ENCODE peak calls at places on chromosomes 1 and 21, in six cellular contexts. One of them, this sample, is unnamed.

GRCh38 chr1:65420590-65421340 is at the start of the genes LEPR and LEPROT:
- DNase-seq in upper lobe of right lung: no peak
- DNase-seq in uterus: no peak
- DNase-seq in HFFc6: no peak
- DNase-seq in Peyer's patch: no peak
- DNase-seq in H9: no peak
- DNase-seq in this sample: no peak

GRCh38 chr1:109782514-109782913 is 18.8 kb upstream of the EPS8L3 start:
- DNase-seq in H9: peak
- DNase-seq in upper lobe of right lung: no peak
- DNase-seq in Peyer's patch: peak
- DNase-seq in uterus: no peak
- DNase-seq in HFFc6: peak
- DNase-seq in this sample: no peak

GRCh38 chr1:26035959-26036755 is 9.8 kb downstream of the SLC30A2 start:
- DNase-seq in Peyer's patch: peak
- DNase-seq in upper lobe of right lung: peak
- DNase-seq in uterus: peak
- DNase-seq in HFFc6: peak
- DNase-seq in H9: peak
- DNase-seq in this sample: peak

GRCh38 chr1:200428482-200429205 is 18.8 kb upstream of the ZNF281 start:
- DNase-seq in H9: no peak
- DNase-seq in Peyer's patch: no peak
- DNase-seq in HFFc6: peak
- DNase-seq in uterus: no peak
- DNase-seq in upper lobe of right lung: no peak
- DNase-seq in this sample: peak

GRCh38 chr1:26828352-26829093 is 2.0 kb downstream of the ZDHHC18 start:
- DNase-seq in H9: no peak
- DNase-seq in uterus: no peak
- DNase-seq in upper lobe of right lung: peak
- DNase-seq in Peyer's patch: no peak
- DNase-seq in HFFc6: no peak
- DNase-seq in this sample: no peak

GRCh38 chr1:59107916-59108315 is 189.0 kb upstream of the FGGY start:
- DNase-seq in uterus: no peak
- DNase-seq in upper lobe of right lung: no peak
- DNase-seq in HFFc6: no peak
- DNase-seq in H9: no peak
- DNase-seq in Peyer's patch: no peak
- DNase-seq in this sample: no peak

GRCh38 chr1:156652992-156653355 is 11.1 kb downstream of the BCAN start:
- DNase-seq in upper lobe of right lung: no peak
- DNase-seq in uterus: no peak
- DNase-seq in H9: no peak
- DNase-seq in HFFc6: no peak
- DNase-seq in Peyer's patch: no peak
- DNase-seq in this sample: no peak

GRCh38 chr1:115545791-115546733 is 95.7 kb upstream of the VANGL1 start:
- DNase-seq in H9: peak
- DNase-seq in HFFc6: peak
- DNase-seq in uterus: peak
- DNase-seq in upper lobe of right lung: no peak
- DNase-seq in Peyer's patch: peak
- DNase-seq in this sample: no peak

GRCh38 chr1:198933506-198933905 is 294.7 kb downstream of the PTPRC start:
- DNase-seq in Peyer's patch: no peak
- DNase-seq in H9: no peak
- DNase-seq in uterus: no peak
- DNase-seq in HFFc6: no peak
- DNase-seq in upper lobe of right lung: no peak
- DNase-seq in this sample: no peak

GRCh38 chr21:36696390-36696639 is 2.6 kb upstream of the SIM2 start:
- DNase-seq in Peyer's patch: no peak
- DNase-seq in uterus: no peak
- DNase-seq in H9: peak
- DNase-seq in upper lobe of right lung: no peak
- DNase-seq in HFFc6: no peak
- DNase-seq in this sample: no peak
- TF ChIP-seq CTCF in Peyer's patch: no peak
- TF ChIP-seq CTCF in uterus: no peak
- TF ChIP-seq CTCF in H9: no peak
- TF ChIP-seq CTCF in upper lobe of right lung: no peak
- TF ChIP-seq CTCF in HFFc6: no peak
- TF ChIP-seq CTCF in this sample: no peak

GRCh38 chr1:19057182-19057779 is 100.8 kb upstream of the IFFO2 start:
- DNase-seq in Peyer's patch: no peak
- DNase-seq in HFFc6: no peak
- DNase-seq in H9: no peak
- DNase-seq in uterus: no peak
- DNase-seq in upper lobe of right lung: no peak
- DNase-seq in this sample: no peak
- TF ChIP-seq CTCF in Peyer's patch: no peak
- TF ChIP-seq CTCF in HFFc6: peak
- TF ChIP-seq CTCF in H9: peak
- TF ChIP-seq CTCF in uterus: no peak
- TF ChIP-seq CTCF in upper lobe of right lung: no peak
- TF ChIP-seq CTCF in this sample: no peak

GRCh38 chr1:93584238-93585003 is 97.2 kb downstream of the BCAR3 start:
- DNase-seq in uterus: no peak
- DNase-seq in H9: no peak
- DNase-seq in Peyer's patch: no peak
- DNase-seq in upper lobe of right lung: no peak
- DNase-seq in HFFc6: peak
- DNase-seq in this sample: no peak
- TF ChIP-seq CTCF in uterus: no peak
- TF ChIP-seq CTCF in H9: no peak
- TF ChIP-seq CTCF in Peyer's patch: peak
- TF ChIP-seq CTCF in upper lobe of right lung: no peak
- TF ChIP-seq CTCF in HFFc6: no peak
- TF ChIP-seq CTCF in this sample: no peak

DNA sequence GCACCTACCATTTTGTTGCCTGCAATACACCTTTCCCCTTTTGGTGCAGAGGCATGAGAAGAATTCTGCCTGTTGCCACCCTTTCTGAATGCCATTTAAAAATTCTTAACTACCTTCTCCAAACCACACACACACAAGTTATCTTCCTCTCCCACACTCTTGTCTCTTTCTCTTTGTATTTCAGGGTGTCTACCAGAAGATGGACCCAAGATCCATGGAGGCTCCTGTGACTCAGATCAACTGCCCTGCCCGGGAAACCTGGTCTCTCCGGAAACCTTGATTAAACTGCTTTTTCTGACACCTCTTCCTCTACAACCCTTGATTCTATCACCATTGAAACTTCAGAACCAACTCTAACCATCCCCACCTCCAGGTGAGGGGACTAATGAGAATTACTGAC is 2.4 kb upstream of the TARS2 start:
- DNase-seq in Peyer's patch: no peak
- DNase-seq in upper lobe of right lung: no peak
- DNase-seq in uterus: no peak
- DNase-seq in HFFc6: peak
- DNase-seq in H9: no peak
- DNase-seq in this sample: no peak
- TF ChIP-seq CTCF in Peyer's patch: peak
- TF ChIP-seq CTCF in upper lobe of right lung: no peak
- TF ChIP-seq CTCF in uterus: no peak
- TF ChIP-seq CTCF in HFFc6: peak
- TF ChIP-seq CTCF in H9: peak
- TF ChIP-seq CTCF in this sample: no peak

GRCh38 chr1:202561726-202562442 is 148.4 kb downstream of the SYT2 start:
- DNase-seq in HFFc6: no peak
- DNase-seq in uterus: no peak
- DNase-seq in Peyer's patch: no peak
- DNase-seq in H9: no peak
- DNase-seq in upper lobe of right lung: no peak
- DNase-seq in this sample: no peak
- TF ChIP-seq CTCF in HFFc6: peak
- TF ChIP-seq CTCF in uterus: no peak
- TF ChIP-seq CTCF in Peyer's patch: no peak
- TF ChIP-seq CTCF in H9: peak
- TF ChIP-seq CTCF in upper lobe of right lung: no peak
- TF ChIP-seq CTCF in this sample: peak

DNA sequence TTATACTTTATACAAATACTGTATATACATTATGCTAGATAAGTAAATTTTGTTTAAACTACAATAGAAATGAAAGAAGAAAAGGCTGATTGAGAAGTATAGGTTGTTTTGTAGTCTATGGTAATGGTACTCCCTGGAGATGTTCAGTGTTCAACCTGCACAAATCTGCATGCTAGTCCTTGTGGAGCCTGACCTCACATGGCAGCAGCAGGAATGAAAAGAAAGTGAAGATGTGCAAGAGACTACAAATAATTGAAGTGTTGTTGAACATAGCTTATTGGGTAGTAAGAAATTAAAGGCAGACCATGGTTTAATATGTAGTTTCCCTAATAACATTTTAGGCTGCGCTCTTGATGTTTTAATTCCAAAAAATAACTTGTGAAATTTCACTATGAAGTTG is 201.2 kb downstream of the TGFB2 start:
- DNase-seq in uterus: no peak
- DNase-seq in upper lobe of right lung: no peak
- DNase-seq in H9: no peak
- DNase-seq in HFFc6: peak
- DNase-seq in Peyer's patch: no peak
- DNase-seq in this sample: no peak
- TF ChIP-seq CTCF in uterus: no peak
- TF ChIP-seq CTCF in upper lobe of right lung: no peak
- TF ChIP-seq CTCF in H9: no peak
- TF ChIP-seq CTCF in HFFc6: peak
- TF ChIP-seq CTCF in Peyer's patch: no peak
- TF ChIP-seq CTCF in this sample: peak

DNA sequence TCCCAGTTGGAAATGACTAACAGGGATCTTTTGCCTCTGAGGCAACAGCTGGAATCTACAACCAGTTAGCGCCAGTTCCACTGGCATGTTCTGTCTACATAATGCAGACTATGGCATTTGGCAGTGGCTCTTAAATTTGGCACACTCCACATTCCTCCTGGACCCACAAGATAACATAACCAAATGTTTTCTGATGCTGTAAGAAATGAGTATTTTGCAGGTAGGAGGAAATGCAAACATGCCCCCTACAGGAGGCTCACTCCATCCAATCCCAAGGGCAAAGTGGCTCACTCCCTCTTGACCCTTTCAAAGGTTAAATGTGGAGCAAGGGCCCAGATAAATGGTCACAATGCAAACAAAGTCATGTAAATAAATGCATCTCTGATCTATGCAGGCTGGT is 129.2 kb upstream of the PROX1 start:
- DNase-seq in H9: no peak
- DNase-seq in upper lobe of right lung: no peak
- DNase-seq in HFFc6: no peak
- DNase-seq in Peyer's patch: no peak
- DNase-seq in uterus: no peak
- DNase-seq in this sample: no peak
- TF ChIP-seq CTCF in H9: peak
- TF ChIP-seq CTCF in upper lobe of right lung: no peak
- TF ChIP-seq CTCF in HFFc6: no peak
- TF ChIP-seq CTCF in Peyer's patch: no peak
- TF ChIP-seq CTCF in uterus: no peak
- TF ChIP-seq CTCF in this sample: no peak

GRCh38 chr1:118970451-118970850 is 17.7 kb downstream of the TBX15 start:
- DNase-seq in H9: no peak
- DNase-seq in upper lobe of right lung: no peak
- DNase-seq in uterus: no peak
- DNase-seq in HFFc6: no peak
- DNase-seq in Peyer's patch: no peak
- DNase-seq in this sample: no peak
- TF ChIP-seq CTCF in H9: no peak
- TF ChIP-seq CTCF in upper lobe of right lung: no peak
- TF ChIP-seq CTCF in uterus: no peak
- TF ChIP-seq CTCF in HFFc6: no peak
- TF ChIP-seq CTCF in Peyer's patch: no peak
- TF ChIP-seq CTCF in this sample: no peak

This sample was measured in GM13977.